ENCODE peak calls at places on chromosomes 11 and 22, in four cellular contexts. One of them, this sample, is unnamed.

GRCh38 chr11:33857924-33858323 is 34.0 kb downstream of the LMO2 start:
- DNase-seq in GM13976: peak
- DNase-seq in NCI-H2107: peak
- DNase-seq in NCI-H460: peak
- DNase-seq in this sample: peak

GRCh38 chr11:1181858-1182535 is 24.2 kb downstream of the MUC5AC start:
- DNase-seq in GM13976: no peak
- DNase-seq in NCI-H2107: no peak
- DNase-seq in NCI-H460: no peak
- DNase-seq in this sample: no peak

GRCh38 chr11:108664241-108664640 is 628 bp upstream of the DDX10 start:
- DNase-seq in GM13976: no peak
- DNase-seq in NCI-H2107: no peak
- DNase-seq in NCI-H460: no peak
- DNase-seq in this sample: no peak

GRCh38 chr22:39405346-39406085 is 5.9 kb downstream of the TAB1 start:
- DNase-seq in GM13976: no peak
- DNase-seq in NCI-H2107: no peak
- DNase-seq in NCI-H460: no peak
- DNase-seq in this sample: peak

GRCh38 chr11:119716475-119717057 is 12.4 kb downstream of the NECTIN1 start:
- DNase-seq in GM13976: no peak
- DNase-seq in NCI-H2107: no peak
- DNase-seq in NCI-H460: no peak
- DNase-seq in this sample: no peak

GRCh38 chr22:46053563-46054090 is 76.7 kb upstream of the WNT7B start:
- DNase-seq in GM13976: peak
- DNase-seq in NCI-H2107: no peak
- DNase-seq in NCI-H460: no peak
- DNase-seq in this sample: peak

GRCh38 chr11:131447898-131448297 is 77.5 kb downstream of the NTM start:
- DNase-seq in GM13976: no peak
- DNase-seq in NCI-H2107: no peak
- DNase-seq in NCI-H460: no peak
- DNase-seq in this sample: no peak

GRCh38 chr11:59144096-59144495 is 1.4 kb downstream of the FAM111A start:
- DNase-seq in GM13976: no peak
- DNase-seq in NCI-H2107: no peak
- DNase-seq in NCI-H460: no peak
- DNase-seq in this sample: no peak

GRCh38 chr11:112315057-112315720 is 54.5 kb upstream of the PLET1 start:
- DNase-seq in GM13976: no peak
- DNase-seq in NCI-H2107: no peak
- DNase-seq in NCI-H460: no peak
- DNase-seq in this sample: no peak

GRCh38 chr11:59556115-59556882 is 45.0 kb downstream of the OR4D9 start:
- DNase-seq in GM13976: no peak
- DNase-seq in NCI-H2107: no peak
- DNase-seq in NCI-H460: peak
- DNase-seq in this sample: peak

GRCh38 chr11:47905358-47906059 is 57.4 kb upstream of the NUP160 start:
- DNase-seq in GM13976: no peak
- DNase-seq in NCI-H2107: no peak
- DNase-seq in NCI-H460: no peak
- DNase-seq in this sample: no peak

GRCh38 chr11:117876341-117877119 is at the start of gene FXYD6:
- DNase-seq in GM13976: no peak
- DNase-seq in NCI-H2107: peak
- DNase-seq in NCI-H460: no peak
- DNase-seq in this sample: peak

GRCh38 chr11:112965601-112966125 is 4.4 kb downstream of the NCAM1 start:
- DNase-seq in GM13976: no peak
- DNase-seq in NCI-H2107: no peak
- DNase-seq in NCI-H460: no peak
- DNase-seq in this sample: peak

GRCh38 chr11:35234836-35235235 is 95.9 kb downstream of the CD44 start:
- DNase-seq in GM13976: no peak
- DNase-seq in NCI-H2107: no peak
- DNase-seq in NCI-H460: no peak
- DNase-seq in this sample: no peak

GRCh38 chr11:68402355-68403031 is 58.1 kb upstream of the PPP6R3 start:
- DNase-seq in GM13976: no peak
- DNase-seq in NCI-H2107: no peak
- DNase-seq in NCI-H460: no peak
- DNase-seq in this sample: no peak

GRCh38 chr11:86896486-86896885 is 58.7 kb downstream of the FZD4 start:
- DNase-seq in GM13976: no peak
- DNase-seq in NCI-H2107: no peak
- DNase-seq in NCI-H460: no peak
- DNase-seq in this sample: peak

GRCh38 chr11:25961539-25961938 is 370.4 kb upstream of the ANO3 start:
- DNase-seq in GM13976: no peak
- DNase-seq in NCI-H2107: no peak
- DNase-seq in NCI-H460: no peak
- DNase-seq in this sample: no peak

GRCh38 chr11:33620423-33621120 is 80.1 kb downstream of the C11orf91 start:
- DNase-seq in GM13976: no peak
- DNase-seq in NCI-H2107: no peak
- DNase-seq in NCI-H460: no peak
- DNase-seq in this sample: peak

GRCh38 chr11:85970593-85970992 is 98.3 kb downstream of the PICALM start:
- DNase-seq in GM13976: no peak
- DNase-seq in NCI-H2107: no peak
- DNase-seq in NCI-H460: no peak
- DNase-seq in this sample: no peak